ENCODE peak calls at places on chromosome 22, in five cellular contexts. P is AG04450, Z is AG10803, N is neural progenitor cell, Q is GM10248. V is an unnamed sample.

GRCh38 chr22:24975813-24976341 is 23.4 kb downstream of the KIAA1671 start:
- DNase-seq in P (no peak), Z (no peak), N (peak), Q (no peak), V (peak)

GRCh38 chr22:20319745-20320658 is at the start of gene DGCR6L:
- DNase-seq in P (peak), Z (peak), N (peak), Q (peak), V (peak)

GRCh38 chr22:23789638-23790037 is 2.9 kb downstream of the SMARCB1 start:
- DNase-seq in P (no peak), Z (no peak), N (no peak), Q (no peak), V (peak)

GRCh38 chr22:49783036-49783746 is 44.5 kb downstream of the BRD1 start:
- DNase-seq in P (no peak), Z (no peak), N (no peak), Q (no peak), V (no peak)

GRCh38 chr22:20750461-20751184 is 23.3 kb upstream of the SERPIND1 start:
- DNase-seq in P (peak), Z (peak), N (no peak), Q (peak), V (peak)

GRCh38 chr22:43821606-43822425 is 9.7 kb upstream of the EFCAB6 start:
- DNase-seq in P (no peak), Z (no peak), N (no peak), Q (no peak), V (no peak)

GRCh38 chr22:19177164-19178064 is 1.1 kb downstream of the SLC25A1 start:
- DNase-seq in P (no peak), Z (no peak), N (peak), Q (no peak), V (no peak)

GRCh38 chr22:29987143-29987542 is 93.1 kb upstream of the HORMAD2 start:
- DNase-seq in P (no peak), Z (no peak), N (no peak), Q (no peak), V (peak)

GRCh38 chr22:23762866-23763578 is at the start of gene C22orf15:
- DNase-seq in P (no peak), Z (peak), N (peak), Q (no peak), V (peak)

GRCh38 chr22:49290286-49290685 is 537.4 kb downstream of the BRD1 start:
- DNase-seq in P (no peak), Z (no peak), N (no peak), Q (no peak), V (no peak)

GRCh38 chr22:25051073-25051472 is 98.6 kb downstream of the KIAA1671 start:
- DNase-seq in P (no peak), Z (no peak), N (no peak), Q (no peak), V (no peak)

GRCh38 chr22:25928038-25928437 is 186.1 kb downstream of the MYO18B start:
- DNase-seq in P (no peak), Z (no peak), N (no peak), Q (no peak), V (no peak)

GRCh38 chr22:30513462-30513861 is 8.0 kb upstream of the SEC14L4 start:
- DNase-seq in P (no peak), Z (no peak), N (no peak), Q (no peak), V (no peak)

GRCh38 chr22:47452184-47452583 is 689.7 kb downstream of the TBC1D22A start:
- DNase-seq in P (no peak), Z (no peak), N (no peak), Q (no peak), V (no peak)

GRCh38 chr22:24594569-24595120 is 1.8 kb upstream of the LRRC75B start:
- DNase-seq in P (no peak), Z (no peak), N (no peak), Q (no peak), V (no peak)

GRCh38 chr22:45754822-45755221 is 83.2 kb downstream of the ATXN10 start:
- DNase-seq in P (no peak), Z (peak), N (no peak), Q (no peak), V (no peak)

GRCh38 chr22:46377566-46378498 is 42.3 kb downstream of the TRMU start:
- DNase-seq in P (no peak), Z (peak), N (peak), Q (no peak), V (peak)

GRCh38 chr22:21012446-21013407 is 2.2 kb upstream of the P2RX6 start:
- DNase-seq in P (no peak), Z (no peak), N (no peak), Q (no peak), V (no peak)

GRCh38 chr22:45503071-45503815 is 560 bp downstream of the FBLN1 start:
- DNase-seq in P (no peak), Z (no peak), N (peak), Q (peak), V (no peak)

GRCh38 chr22:45192701-45193187 is 29.0 kb downstream of the NUP50 start:
- DNase-seq in P (no peak), Z (no peak), N (peak), Q (peak), V (no peak)

GRCh38 chr22:47316020-47316419 is 553.6 kb downstream of the TBC1D22A start:
- DNase-seq in P (no peak), Z (no peak), N (no peak), Q (no peak), V (no peak)

GRCh38 chr22:20013382-20013871 is 3.2 kb downstream of the ARVCF start:
- DNase-seq in P (no peak), Z (peak), N (peak), Q (peak), V (peak)

DNA sequence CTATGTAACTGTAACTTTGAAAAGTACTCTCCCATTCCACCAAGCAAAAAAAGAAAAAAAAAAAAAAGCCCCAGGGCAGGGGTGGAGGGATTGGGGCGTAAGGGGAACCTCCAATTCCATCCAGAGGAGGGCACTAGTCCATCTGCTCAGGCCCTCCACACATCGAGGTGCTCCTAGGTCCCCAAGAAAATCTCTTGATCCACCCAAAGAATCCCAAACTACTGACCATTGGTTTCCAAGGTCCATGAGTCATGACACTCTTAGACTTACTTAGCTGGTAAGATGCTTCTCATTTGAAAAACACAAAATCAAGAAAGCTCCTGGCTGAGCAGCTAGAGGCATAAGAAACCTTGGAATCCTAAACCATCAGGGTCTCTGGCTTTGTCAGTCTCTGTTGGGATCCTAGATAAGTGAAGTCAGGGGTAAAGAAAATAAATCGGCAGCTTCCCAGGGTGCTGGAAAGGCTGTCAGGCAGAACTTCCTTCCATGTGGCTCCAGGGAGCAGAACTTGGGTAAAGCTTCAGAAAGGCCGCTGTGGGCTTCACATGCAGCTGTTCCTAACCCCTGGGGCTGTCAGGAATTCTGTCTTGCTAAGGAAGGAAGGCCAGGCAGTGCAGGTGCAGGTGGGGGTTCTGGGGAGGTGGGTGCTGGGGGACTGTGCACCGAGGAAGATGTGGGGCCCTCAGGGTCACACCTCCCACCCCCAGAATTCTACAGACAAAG is 49.4 kb upstream of the ADA2 start:
- DNase-seq in P (no peak), Z (no peak), N (peak), Q (no peak), V (no peak)
- TF ChIP-seq CTCF in P (no peak), Z (no peak), N (peak), Q (no peak), V (peak)

DNA sequence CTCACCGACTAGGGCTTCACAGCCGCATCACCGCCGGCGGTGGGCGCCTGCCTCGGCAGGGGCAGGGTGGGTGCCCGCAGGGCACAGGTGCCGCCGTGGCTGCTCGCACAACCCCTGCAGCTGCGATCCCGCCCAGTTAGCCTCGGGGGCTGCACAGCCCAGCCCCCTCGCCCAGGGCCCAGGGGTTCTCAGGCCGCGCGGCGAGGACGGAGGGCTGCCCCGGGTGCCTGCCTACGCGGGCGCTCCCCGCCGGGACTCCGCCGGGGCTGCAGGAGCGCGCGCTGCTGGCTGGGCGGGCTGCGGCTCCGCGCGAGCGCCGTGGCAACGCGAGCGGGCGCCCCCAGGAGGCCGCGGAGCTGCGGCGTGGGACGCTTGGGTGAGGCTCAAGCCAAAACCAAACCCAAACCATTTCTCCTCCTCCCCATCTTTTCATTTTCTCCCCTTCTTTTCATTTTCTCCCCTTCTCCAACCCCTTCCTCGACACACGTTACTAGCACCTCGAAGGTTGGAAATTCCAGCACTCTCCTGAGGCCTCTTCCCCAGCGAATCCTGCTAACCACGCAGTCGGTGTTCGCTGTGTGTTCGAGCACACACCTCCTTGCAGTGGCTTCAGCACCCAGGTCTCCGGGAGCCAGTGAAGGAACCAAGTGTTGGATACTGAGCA is at the start of gene MICAL3:
- DNase-seq in P (no peak), Z (peak), N (peak), Q (peak), V (peak)
- TF ChIP-seq CTCF in P (peak), Z (peak), N (peak), Q (peak), V (peak)

GRCh38 chr22:40705918-40706682 is 26.8 kb downstream of the MCHR1 start:
- DNase-seq in P (no peak), Z (no peak), N (no peak), Q (no peak), V (no peak)

GRCh38 chr22:40703731-40704130 is 24.4 kb downstream of the MCHR1 start:
- DNase-seq in P (no peak), Z (no peak), N (no peak), Q (no peak), V (no peak)

GRCh38 chr22:40708177-40708576 is 28.9 kb downstream of the MCHR1 start:
- DNase-seq in P (no peak), Z (no peak), N (no peak), Q (no peak), V (no peak)

GRCh38 chr22:40709752-40710413 is 30.6 kb downstream of the MCHR1 start:
- DNase-seq in P (peak), Z (peak), N (no peak), Q (no peak), V (no peak)

DNA sequence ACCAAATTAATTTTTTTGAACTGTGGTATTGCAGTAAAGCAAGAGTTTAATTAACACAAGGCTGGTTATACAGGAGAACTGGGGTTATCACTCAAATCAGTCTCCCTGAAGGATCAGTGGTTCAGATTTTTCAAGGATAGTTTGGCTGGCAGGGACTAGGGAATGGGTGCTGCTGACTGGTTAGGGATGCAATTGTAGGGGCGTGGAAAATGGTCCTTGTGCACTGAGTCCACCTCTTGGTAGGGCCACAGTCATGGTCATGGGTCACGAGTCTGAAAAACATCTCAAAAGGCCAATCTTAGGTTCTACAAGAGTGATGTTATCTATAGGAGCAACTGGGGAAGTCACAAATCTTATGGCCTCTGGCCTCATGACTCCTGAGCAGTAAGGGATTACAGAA is 27.9 kb downstream of the MCHR1 start:
- DNase-seq in P (no peak), Z (no peak), N (no peak), Q (no peak), V (no peak)
- TF ChIP-seq CTCF in P (no peak), Z (no peak), N (no peak), Q (no peak), V (no peak)

GRCh38 chr22:33526434-33527107 is 393.7 kb downstream of the LARGE1 start:
- DNase-seq in P (no peak), Z (no peak), N (no peak), Q (no peak), V (no peak)
- TF ChIP-seq CTCF in P (no peak), Z (no peak), N (no peak), Q (no peak), V (no peak)

GRCh38 chr22:35911877-35912276 is 116.7 kb downstream of the RBFOX2 start:
- DNase-seq in P (no peak), Z (no peak), N (no peak), Q (no peak), V (no peak)

GRCh38 chr22:35914357-35914664 is 114.3 kb downstream of the RBFOX2 start:
- DNase-seq in P (no peak), Z (no peak), N (no peak), Q (no peak), V (no peak)

GRCh38 chr22:35910926-35911325 is 117.7 kb downstream of the RBFOX2 start:
- DNase-seq in P (no peak), Z (no peak), N (no peak), Q (no peak), V (peak)

GRCh38 chr22:35913925-35914324 is 114.7 kb downstream of the RBFOX2 start:
- DNase-seq in P (no peak), Z (no peak), N (peak), Q (no peak), V (no peak)

GRCh38 chr22:35912668-35913067 is 116.0 kb downstream of the RBFOX2 start:
- DNase-seq in P (no peak), Z (no peak), N (no peak), Q (no peak), V (no peak)
- TF ChIP-seq CTCF in P (no peak), Z (no peak), N (no peak), Q (no peak), V (no peak)

GRCh38 chr22:39765029-39765428 is 128.5 kb downstream of the ENTHD1 start:
- DNase-seq in P (no peak), Z (no peak), N (no peak), Q (no peak), V (no peak)
- TF ChIP-seq CTCF in P (no peak), Z (no peak), N (no peak), Q (no peak), V (no peak)

GRCh38 chr22:37569921-37570660 is 9.8 kb downstream of the LGALS2 start:
- DNase-seq in P (no peak), Z (no peak), N (no peak), Q (no peak), V (no peak)

GRCh38 chr22:37571992-37572373 is 7.9 kb downstream of the LGALS2 start:
- DNase-seq in P (no peak), Z (no peak), N (no peak), Q (no peak), V (no peak)

GRCh38 chr22:37570661-37570976 is 9.3 kb downstream of the LGALS2 start:
- DNase-seq in P (no peak), Z (no peak), N (no peak), Q (no peak), V (no peak)

GRCh38 chr22:37569009-37569920 is 9.0 kb downstream of the CDC42EP1 start:
- DNase-seq in P (no peak), Z (no peak), N (no peak), Q (no peak), V (no peak)

DNA sequence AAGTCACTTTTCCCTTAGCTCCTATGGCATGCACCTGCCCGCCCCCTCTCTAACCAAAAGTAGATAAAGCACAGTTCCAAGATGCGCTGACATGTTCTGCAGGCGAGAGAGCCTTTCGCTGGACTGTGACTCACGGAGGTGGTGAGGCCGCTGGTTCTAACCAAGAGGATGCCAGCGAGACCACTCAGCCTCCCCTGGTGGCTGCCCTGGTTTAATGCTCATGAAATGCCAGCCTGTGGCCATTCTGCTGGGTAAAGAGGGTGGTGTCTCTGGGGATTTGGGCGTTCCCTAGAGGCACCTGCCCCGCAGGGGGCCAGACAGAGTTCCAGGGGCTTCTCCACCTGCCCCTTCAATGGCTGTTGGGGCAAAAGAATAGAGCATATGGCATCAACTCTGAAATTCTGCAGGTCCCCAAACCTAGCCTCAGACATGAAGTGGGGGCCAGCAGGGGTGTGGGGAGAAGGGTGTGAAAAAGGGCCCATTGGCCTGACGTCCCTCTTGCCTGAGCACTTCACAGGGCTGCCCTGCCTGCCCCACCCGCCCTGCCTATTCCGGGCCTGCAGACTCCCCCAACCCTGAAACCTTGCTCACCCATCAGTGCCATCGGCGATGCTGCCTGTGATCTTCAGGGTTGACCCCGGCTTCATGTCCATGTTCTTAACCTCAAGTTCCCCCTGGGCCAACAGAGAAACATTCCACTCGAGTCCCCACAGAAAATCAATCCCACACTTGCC is 8.5 kb downstream of the LGALS2 start:
- DNase-seq in P (no peak), Z (no peak), N (no peak), Q (no peak), V (no peak)
- TF ChIP-seq CTCF in P (peak), Z (no peak), N (no peak), Q (no peak), V (peak)

DNA sequence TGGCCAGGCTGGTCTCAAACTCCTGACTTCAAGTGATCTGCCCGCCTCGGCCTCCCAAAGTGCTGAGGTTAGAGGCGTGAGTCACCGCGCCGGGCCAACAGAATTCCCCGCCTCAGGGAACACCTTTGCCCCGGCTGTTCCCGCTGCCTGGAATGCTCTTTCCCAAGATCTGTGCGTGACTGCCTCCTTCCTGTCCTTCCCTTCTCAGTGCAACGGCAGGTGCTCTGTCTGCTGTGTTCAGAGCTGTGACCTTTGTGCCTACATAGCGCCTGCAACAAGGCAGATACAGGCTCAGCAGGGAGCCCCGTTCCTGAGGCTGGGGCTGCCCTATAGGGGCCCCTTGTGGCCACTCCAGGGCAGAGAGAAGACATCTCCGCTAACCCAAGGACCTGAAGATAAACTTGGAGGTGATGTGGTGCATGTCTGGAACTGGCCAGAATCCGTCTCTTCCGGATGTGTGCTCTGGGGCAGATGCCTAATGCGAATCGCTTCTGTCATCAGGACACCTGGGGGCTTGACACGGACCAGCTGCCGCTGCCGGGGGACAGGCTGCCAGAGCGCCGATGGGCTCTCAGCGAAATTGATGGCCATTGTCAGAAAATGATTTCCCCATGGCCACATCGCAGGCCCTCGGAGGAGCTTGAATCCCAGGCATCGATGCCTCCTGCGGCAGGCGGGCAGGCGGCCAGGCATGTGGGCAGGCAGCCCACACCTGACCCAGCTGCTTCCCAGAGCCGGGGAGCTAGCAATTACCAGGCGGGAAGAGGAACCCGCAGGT is 43.5 kb upstream of the TCF20 start:
- DNase-seq in P (no peak), Z (no peak), N (peak), Q (peak), V (peak)
- TF ChIP-seq CTCF in P (peak), Z (no peak), N (peak), Q (peak), V (peak)

V was measured in cardiac muscle cell.